ENCODE peak calls at places on chromosomes 7 and 10, in nine cellular contexts. A, L, D, J, R, V, E, O and C are unnamed samples.

GRCh38 chr7:44665531-44666213 is 59.2 kb downstream of the OGDH start:
- DNase-seq in A (no peak), L (no peak), D (peak; percentile 76), J (no peak), R (no peak), V (no peak), E (no peak), O (no peak), C (peak; percentile 27)

GRCh38 chr7:139619367-139619657 is 95.8 kb downstream of the CLEC2L start:
- DNase-seq in A (no peak), L (no peak), D (peak; percentile 82), J (no peak), R (peak; percentile 3), V (no peak), E (no peak), O (no peak), C (no peak)

GRCh38 chr10:95395947-95396449 is 105.2 kb upstream of the PDLIM1 start:
- DNase-seq in A (no peak), L (no peak), D (no peak), J (no peak), R (no peak), V (no peak), E (peak; percentile 71), O (peak; percentile 60), C (no peak)

GRCh38 chr10:104218751-104219150 is 13.4 kb downstream of the CFAP43 start:
- DNase-seq in A (no peak), L (no peak), D (no peak), J (no peak), R (no peak), V (no peak), E (no peak), O (no peak), C (no peak)

GRCh38 chr10:18043148-18043547 is 91.4 kb downstream of the SLC39A12 start:
- DNase-seq in A (no peak), L (no peak), D (peak; percentile 81), J (no peak), R (no peak), V (no peak), E (no peak), O (no peak), C (no peak)

GRCh38 chr7:37489703-37490102 is 41.0 kb upstream of the ELMO1 start:
- DNase-seq in A (no peak), L (no peak), D (no peak), J (no peak), R (no peak), V (no peak), E (no peak), O (no peak), C (no peak)

GRCh38 chr10:14382022-14382421 is 51.3 kb upstream of the FRMD4A start:
- DNase-seq in A (no peak), L (no peak), D (peak; percentile 70), J (no peak), R (no peak), V (no peak), E (no peak), O (no peak), C (peak; percentile 6)

GRCh38 chr7:144403649-144404061 is at the start of gene NOBOX:
- DNase-seq in A (no peak), L (no peak), D (no peak), J (no peak), R (no peak), V (no peak), E (no peak), O (no peak), C (no peak)

GRCh38 chr10:56298941-56299340 is 62.1 kb downstream of the ZWINT start:
- DNase-seq in A (no peak), L (no peak), D (no peak), J (no peak), R (no peak), V (peak; percentile 73), E (no peak), O (no peak), C (no peak)

GRCh38 chr7:33421384-33421783 is 292.0 kb downstream of the BBS9 start:
- DNase-seq in A (no peak), L (no peak), D (peak; percentile 39), J (no peak), R (no peak), V (no peak), E (no peak), O (no peak), C (no peak)

GRCh38 chr7:100464791-100465190 is 731 bp upstream of the SPACDR start:
- DNase-seq in A (no peak), L (no peak), D (no peak), J (no peak), R (no peak), V (no peak), E (no peak), O (no peak), C (no peak)
- H3K27ac ChIP-seq in A (no peak overlapping the region), L (peak overlapping the region; percentile 50), D (no peak overlapping the region), J (no peak overlapping the region), R (peak overlapping the region; percentile 67), V (no peak overlapping the region), E (no peak overlapping the region), O (no peak overlapping the region), C (no peak overlapping the region)

DNA sequence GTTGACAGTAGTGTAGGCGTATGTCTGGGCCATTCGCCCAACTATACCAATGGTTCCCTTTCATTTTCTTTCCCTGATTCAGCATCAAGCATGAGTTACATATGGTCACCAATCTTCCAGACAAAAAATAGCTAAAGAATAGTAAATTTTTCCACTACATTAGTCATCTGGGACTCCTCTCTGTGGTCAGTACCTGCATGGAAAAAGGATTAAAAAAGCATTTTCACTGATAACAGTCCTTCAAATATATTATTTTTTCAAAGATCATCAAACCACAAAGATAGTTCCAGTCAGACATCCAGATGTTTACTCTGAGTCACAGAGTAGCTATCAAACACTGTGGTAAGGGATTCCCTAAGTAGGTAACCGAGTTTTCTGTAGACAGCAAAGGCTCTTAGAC is 302.6 kb upstream of the SEMA3D start:
- DNase-seq in A (peak; percentile 8), L (no peak), D (peak; percentile 95), J (no peak), R (no peak), V (no peak), E (no peak), O (no peak), C (no peak)
- H3K27ac ChIP-seq in A (no peak overlapping the region), L (no peak overlapping the region), D (no peak overlapping the region), J (no peak overlapping the region), R (no peak overlapping the region), V (no peak overlapping the region), E (no peak overlapping the region), O (no peak overlapping the region), C (no peak overlapping the region)

DNA sequence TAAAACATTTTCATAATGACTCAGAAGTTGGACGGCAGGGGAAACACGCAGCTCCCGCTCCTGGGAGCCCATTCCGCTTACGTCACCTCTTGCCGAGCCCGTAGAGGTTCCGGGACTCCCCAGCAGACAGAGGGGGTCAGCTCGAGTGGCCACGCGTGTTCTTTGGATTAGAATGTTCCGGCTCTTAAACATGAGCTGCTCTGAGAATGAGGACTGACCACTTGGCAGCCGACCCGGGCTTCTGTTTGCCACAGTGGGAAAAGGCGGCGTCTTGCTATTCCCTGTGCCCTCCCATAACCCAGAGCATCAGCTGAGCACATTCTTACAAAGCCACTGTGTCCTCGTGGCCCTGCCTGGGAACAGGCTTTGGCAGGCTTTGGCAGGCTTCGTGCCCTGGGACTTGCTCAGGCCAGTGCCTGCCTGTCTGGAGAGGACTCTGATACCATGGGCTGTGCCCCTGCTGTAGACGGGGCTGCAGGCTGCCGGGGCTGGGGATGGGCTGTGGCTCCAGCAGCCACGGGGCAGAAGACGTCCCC is 40.1 kb downstream of the PFKP start:
- DNase-seq in A (no peak), L (no peak), D (peak; percentile 98), J (peak; percentile 43), R (peak; percentile 87), V (no peak), E (peak; percentile 81), O (peak; percentile 68), C (peak; percentile 94)
- H3K27ac ChIP-seq in A (no peak overlapping the region), L (no peak overlapping the region), D (peak overlapping the region; percentile 77), J (peak overlapping the region; percentile 49), R (peak overlapping the region; percentile 98), V (no peak overlapping the region), E (peak overlapping the region; percentile 80), O (peak overlapping the region; percentile 82), C (peak overlapping the region; percentile 84)

GRCh38 chr10:28552775-28553174 is 19.9 kb downstream of the WAC start:
- DNase-seq in A (no peak), L (no peak), D (no peak), J (no peak), R (no peak), V (no peak), E (no peak), O (no peak), C (no peak)
- H3K27ac ChIP-seq in A (no peak overlapping the region), L (no peak overlapping the region), D (no peak overlapping the region), J (no peak overlapping the region), R (no peak overlapping the region), V (no peak overlapping the region), E (no peak overlapping the region), O (no peak overlapping the region), C (no peak overlapping the region)

GRCh38 chr7:88146611-88147010 is 73.2 kb downstream of the SRI start:
- DNase-seq in A (peak; percentile 19), L (no peak), D (no peak), J (no peak), R (no peak), V (no peak), E (no peak), O (no peak), C (no peak)
- H3K27ac ChIP-seq in A (peak overlapping the region; percentile 63), L (no peak overlapping the region), D (no peak overlapping the region), J (no peak overlapping the region), R (no peak overlapping the region), V (no peak overlapping the region), E (no peak overlapping the region), O (no peak overlapping the region), C (no peak overlapping the region)

GRCh38 chr7:128879461-128879938 is 16.8 kb downstream of the ATP6V1F start:
- DNase-seq in A (no peak), L (no peak), D (no peak), J (peak; percentile 7), R (no peak), V (no peak), E (peak; percentile 14), O (no peak), C (no peak)

GRCh38 chr7:128880791-128881457 is 18.3 kb downstream of the ATP6V1F start:
- DNase-seq in A (no peak), L (no peak), D (no peak), J (no peak), R (no peak), V (no peak), E (peak; percentile 11), O (no peak), C (no peak)

GRCh38 chr7:128878226-128879105 is 15.8 kb downstream of the ATP6V1F start:
- DNase-seq in A (no peak), L (no peak), D (no peak), J (no peak), R (no peak), V (no peak), E (peak; percentile 6), O (no peak), C (no peak)

GRCh38 chr7:128881458-128882125 is 18.9 kb downstream of the ATP6V1F start:
- DNase-seq in A (no peak), L (no peak), D (no peak), J (no peak), R (no peak), V (no peak), E (peak; percentile 6), O (no peak), C (no peak)

GRCh38 chr7:128879939-128880746 is 17.5 kb downstream of the ATP6V1F start:
- DNase-seq in A (peak; percentile 82), L (peak; percentile 75), D (peak; percentile 58), J (peak; percentile 71), R (peak; percentile 55), V (peak; percentile 94), E (peak; percentile 63), O (peak; percentile 71), C (peak; percentile 59)
- H3K27ac ChIP-seq in A (no peak overlapping the region), L (no peak overlapping the region), D (no peak overlapping the region), J (no peak overlapping the region), R (no peak overlapping the region), V (no peak overlapping the region), E (no peak overlapping the region), O (no peak overlapping the region), C (no peak overlapping the region)

GRCh38 chr7:7564323-7564780 is 2.3 kb upstream of the MIOS start:
- DNase-seq in A (peak; percentile 70), L (no peak), D (peak; percentile 76), J (no peak), R (peak; percentile 74), V (no peak), E (no peak), O (no peak), C (peak; percentile 72)
- H3K27ac ChIP-seq in A (peak overlapping the region; percentile 99), L (no peak overlapping the region), D (no peak overlapping the region), J (no peak overlapping the region), R (no peak overlapping the region), V (no peak overlapping the region), E (no peak overlapping the region), O (no peak overlapping the region), C (peak overlapping the region; percentile 38)